ENCODE peak calls at places on chromosomes 6 and 20, in seven cellular contexts. Y is heart right ventricle, R is A673, E is lower lobe of right lung, H is uterus, I is cardiac muscle cell, U is A549. C is an unnamed sample.

GRCh38 chr20:48638546-48638945 is 189.3 kb downstream of the PREX1 start:
- DNase-seq in R (no peak), E (no peak), U (peak), I (no peak), Y (no peak), H (no peak), C (no peak)

GRCh38 chr6:158808442-158808833 is 10.7 kb downstream of the EZR start:
- DNase-seq in H (no peak), E (no peak), I (no peak), Y (no peak), R (no peak), U (no peak), C (no peak)

GRCh38 chr6:24205020-24205492 is 79.0 kb downstream of the NRSN1 start:
- DNase-seq in H (no peak), R (peak), I (peak), Y (no peak), U (peak), E (no peak), C (no peak)

GRCh38 chr6:15800821-15801617 is 138.2 kb upstream of the DTNBP1 start:
- DNase-seq in I (no peak), E (no peak), R (no peak), U (no peak), H (no peak), Y (no peak), C (no peak)

GRCh38 chr20:47125553-47126373 is 230.7 kb downstream of the ZMYND8 start:
- DNase-seq in H (no peak), U (no peak), Y (no peak), R (no peak), I (peak), E (no peak), C (peak)

GRCh38 chr20:52913650-52914387 is 58.3 kb upstream of the TSHZ2 start:
- DNase-seq in Y (no peak), U (no peak), H (no peak), I (no peak), E (no peak), R (no peak), C (no peak)

GRCh38 chr20:48006036-48006833 is 221.0 kb upstream of the SULF2 start:
- DNase-seq in Y (no peak), U (no peak), I (no peak), R (no peak), H (no peak), E (no peak), C (no peak)

GRCh38 chr6:161511455-161512159 is 237.7 kb upstream of the AGPAT4 start:
- DNase-seq in E (no peak), U (no peak), R (no peak), H (no peak), I (peak), Y (no peak), C (no peak)

GRCh38 chr6:16918586-16918985 is 157.3 kb upstream of the ATXN1 start:
- DNase-seq in I (no peak), H (peak), R (peak), E (no peak), U (peak), Y (no peak), C (no peak)

GRCh38 chr6:2000962-2001361 is 244.4 kb downstream of the GMDS start:
- DNase-seq in R (no peak), I (no peak), U (no peak), H (no peak), E (no peak), Y (no peak), C (no peak)

GRCh38 chr6:44667668-44668390 is 280.3 kb downstream of the CDC5L start:
- DNase-seq in R (no peak), I (peak), E (no peak), H (no peak), Y (no peak), U (peak), C (no peak)

GRCh38 chr6:110270166-110270565 is 88.0 kb downstream of the METTL24 start:
- DNase-seq in E (no peak), H (no peak), Y (no peak), I (no peak), U (no peak), R (no peak), C (no peak)

GRCh38 chr20:58867211-58867610 is 14.7 kb downstream of the GNAS start:
- DNase-seq in U (no peak), I (no peak), H (peak), Y (no peak), E (no peak), R (no peak), C (no peak)

GRCh38 chr20:52484438-52484837 is 292.9 kb upstream of the ZFP64 start:
- DNase-seq in E (no peak), H (no peak), R (peak), U (no peak), I (no peak), Y (no peak), C (peak)

GRCh38 chr6:81023007-81023582 is 729.4 kb downstream of the TENT5A start:
- DNase-seq in E (no peak), U (peak), H (no peak), R (peak), I (peak), Y (no peak), C (no peak)

GRCh38 chr6:33854572-33855030 is 50.8 kb upstream of the MLN start:
- DNase-seq in H (peak), Y (no peak), R (peak), E (no peak), I (no peak), U (no peak), C (no peak)

GRCh38 chr6:152748843-152749242 is 1.8 kb upstream of the VIP start:
- DNase-seq in U (peak), R (peak), H (no peak), Y (no peak), I (no peak), E (no peak), C (no peak)

GRCh38 chr6:36340341-36340670 is 3.6 kb upstream of the BNIP5 start:
- DNase-seq in H (no peak), I (no peak), U (no peak), Y (no peak), R (no peak), E (no peak), C (no peak)

GRCh38 chr6:38436726-38437465 is 202.8 kb downstream of the BTBD9 start:
- DNase-seq in H (no peak), Y (no peak), I (no peak), E (no peak), R (peak), U (peak), C (peak)

GRCh38 chr20:61965606-61966491 is 99.8 kb downstream of the TAF4 start:
- DNase-seq in R (no peak), H (no peak), E (no peak), Y (peak), I (no peak), U (no peak), C (no peak)

GRCh38 chr6:41648070-41648585 is 9.9 kb downstream of the MDFI start:
- DNase-seq in H (no peak), R (no peak), U (no peak), E (peak), I (no peak), Y (no peak), C (no peak)

GRCh38 chr6:163599136-163599535 is 184.6 kb downstream of the QKI start:
- DNase-seq in U (no peak), I (no peak), R (no peak), E (no peak), Y (no peak), H (no peak), C (no peak)

GRCh38 chr20:12112089-12112474 is 194.4 kb downstream of the BTBD3 start:
- DNase-seq in I (no peak), U (no peak), E (no peak), R (no peak), H (no peak), Y (no peak), C (no peak)

DNA sequence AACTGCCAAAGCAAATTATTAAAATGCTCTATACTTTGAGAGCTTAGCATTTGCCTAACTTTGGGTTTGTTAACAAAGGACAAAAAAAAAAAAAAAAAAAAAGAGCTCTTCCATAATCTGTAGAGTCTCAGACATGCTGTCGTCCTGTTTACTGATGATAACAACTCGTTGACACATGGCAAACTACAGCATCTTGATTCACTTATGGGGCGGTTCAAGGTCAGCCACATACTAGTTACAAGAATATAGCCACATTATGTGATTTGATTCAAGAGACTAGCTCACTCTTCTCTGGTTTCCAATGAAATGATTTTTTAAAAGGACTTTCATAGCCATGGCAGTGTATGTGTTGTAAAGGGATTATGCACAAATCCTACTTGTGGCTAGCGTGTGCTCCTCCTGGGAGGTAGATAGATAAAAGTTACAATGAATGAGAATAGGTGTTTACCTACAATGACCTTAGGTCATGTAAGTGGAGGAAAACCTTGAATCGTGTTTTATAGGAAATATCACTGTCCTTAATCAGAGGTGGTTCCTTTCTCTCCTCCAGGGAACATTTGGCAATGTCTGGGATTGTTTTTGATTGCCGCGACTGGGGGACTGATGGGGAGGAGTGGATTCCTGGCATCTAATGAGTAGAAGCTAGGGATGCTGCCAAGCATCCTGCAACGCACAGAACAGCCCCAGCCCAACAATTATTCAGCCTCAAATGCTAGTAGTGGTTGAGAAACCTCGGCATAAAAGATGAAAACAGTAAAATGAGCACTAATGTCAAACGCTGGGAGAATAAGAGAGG is 969.2 kb upstream of the SLC35B3 start:
- DNase-seq in U (no peak), I (no peak), R (no peak), E (no peak), Y (no peak), H (no peak), C (no peak)
- H3K27ac ChIP-seq in U (peak), I (no peak), R (no peak), E (no peak), Y (no peak), H (no peak), C (peak)

DNA sequence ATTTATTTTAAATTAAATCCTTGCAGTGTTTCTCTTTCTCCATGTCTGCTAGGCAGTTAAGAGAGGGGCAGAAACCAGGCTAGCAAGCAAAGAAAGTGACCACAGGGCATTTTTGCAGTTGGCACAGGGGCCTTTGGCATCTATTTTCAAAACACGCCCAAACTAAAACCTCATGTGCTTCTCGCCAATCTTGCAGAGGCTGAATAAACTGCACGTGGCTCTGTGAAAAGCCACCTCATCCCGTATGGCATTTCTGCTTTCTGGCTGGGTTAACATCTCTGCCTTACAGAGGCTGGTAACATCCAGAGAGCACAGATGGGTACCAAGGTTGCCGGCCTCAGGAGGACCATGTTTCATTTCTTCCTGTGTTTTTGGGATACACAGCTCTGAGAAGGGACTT is 54.6 kb downstream of the GJA10 start:
- DNase-seq in R (no peak), H (no peak), I (no peak), U (no peak), E (no peak), Y (no peak), C (no peak)
- H3K27ac ChIP-seq in R (no peak), H (no peak), I (no peak), U (no peak), E (no peak), Y (no peak), C (no peak)

DNA sequence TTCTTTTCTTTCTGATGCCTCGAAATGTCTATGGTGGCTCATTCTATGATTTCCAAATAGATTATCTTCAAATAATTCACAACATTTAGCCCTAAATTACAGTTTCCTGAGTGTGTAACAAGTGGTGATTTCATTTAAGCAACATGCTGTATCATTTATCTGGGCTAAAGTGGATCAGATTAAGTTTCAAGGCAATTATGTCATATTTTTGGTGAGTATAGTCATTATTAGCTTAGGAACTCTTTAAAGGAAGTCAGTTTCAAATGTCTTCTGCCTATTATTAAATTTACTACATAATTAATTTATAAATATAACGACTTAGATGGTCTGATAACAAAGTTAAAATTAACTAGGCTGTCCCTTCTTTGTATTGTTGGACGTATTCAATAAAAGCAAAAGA is 847.9 kb upstream of the FLRT3 start:
- DNase-seq in I (no peak), Y (no peak), U (no peak), R (no peak), E (no peak), H (no peak), C (no peak)
- H3K27ac ChIP-seq in I (no peak), Y (no peak), U (no peak), R (no peak), E (no peak), H (no peak), C (no peak)

DNA sequence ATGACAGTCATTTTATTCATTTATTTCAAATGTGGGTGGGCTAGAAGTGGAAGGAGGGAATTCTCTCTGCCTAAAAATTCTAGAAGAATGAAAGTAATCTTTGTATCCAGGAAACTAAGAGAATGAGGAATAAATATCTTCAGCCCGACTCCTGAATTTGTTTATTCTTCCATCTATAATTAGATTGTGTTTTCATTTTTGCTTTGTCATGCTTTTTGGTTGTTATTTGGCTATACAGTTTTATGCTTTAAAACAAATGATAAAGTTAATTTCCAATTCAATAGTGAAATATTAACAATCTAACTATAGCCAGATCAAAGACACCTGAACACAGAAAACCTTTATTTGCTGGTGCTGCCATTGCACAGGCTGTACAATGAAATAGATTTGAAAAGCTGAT is 521.3 kb downstream of the KIF16B start:
- DNase-seq in H (no peak), R (no peak), Y (no peak), U (no peak), I (no peak), E (no peak), C (no peak)
- H3K27ac ChIP-seq in H (no peak), R (no peak), Y (no peak), U (no peak), I (no peak), E (no peak), C (no peak)

GRCh38 chr20:15122613-15123012 is 785.2 kb upstream of the FLRT3 start:
- DNase-seq in Y (no peak), R (no peak), E (no peak), H (no peak), U (no peak), I (no peak), C (no peak)

DNA sequence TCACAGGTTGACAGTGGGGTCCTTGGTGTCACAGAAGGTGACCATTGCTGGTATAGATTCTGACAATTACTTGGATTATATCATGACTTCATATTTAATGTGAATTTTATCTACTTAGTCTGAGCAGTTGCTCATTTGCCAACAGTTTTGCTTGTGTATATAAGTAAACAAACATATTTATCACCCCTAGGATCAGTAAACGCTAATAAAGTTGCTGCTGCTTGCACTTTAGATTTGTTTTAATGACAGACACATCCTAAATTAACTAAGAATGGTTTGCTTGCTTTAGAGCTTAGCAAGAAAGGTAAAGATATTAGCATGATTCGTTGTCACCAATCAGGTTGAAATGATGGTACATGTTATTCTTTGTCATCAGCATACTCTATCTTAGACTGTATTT is 782.4 kb upstream of the FLRT3 start:
- DNase-seq in E (no peak), I (no peak), U (no peak), Y (no peak), H (no peak), R (no peak), C (no peak)
- H3K27ac ChIP-seq in E (no peak), I (no peak), U (no peak), Y (no peak), H (no peak), R (no peak), C (no peak)

DNA sequence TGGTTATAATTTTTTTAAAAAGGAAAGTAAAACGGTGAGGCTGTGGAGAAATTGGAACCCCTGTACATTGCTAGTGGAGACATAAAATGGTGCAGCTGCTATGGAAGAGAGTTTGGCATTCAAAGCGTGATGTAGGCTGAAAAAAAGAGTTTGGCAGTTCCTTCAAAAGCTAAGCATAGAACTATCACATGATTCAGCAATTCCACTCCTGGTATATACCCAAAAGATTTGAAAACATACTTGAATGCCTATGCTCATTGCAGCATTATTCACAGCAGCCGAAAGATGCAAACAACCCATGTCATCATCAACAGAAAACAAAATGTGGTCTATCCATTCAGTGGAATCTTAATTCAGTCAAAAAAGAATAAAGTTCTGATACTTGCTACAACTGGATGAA is 4.5 kb upstream of the SGK2 start:
- DNase-seq in H (no peak), I (no peak), R (no peak), Y (no peak), U (no peak), E (no peak), C (no peak)
- H3K27ac ChIP-seq in H (no peak), I (no peak), R (no peak), Y (no peak), U (no peak), E (no peak), C (no peak)

GRCh38 chr6:146913842-146914562 is 290.2 kb upstream of the STXBP5 start:
- DNase-seq in I (peak), E (peak), Y (peak), R (peak), U (peak), H (peak), C (peak)
- H3K27ac ChIP-seq in I (no peak), E (peak), Y (peak), R (peak), U (peak), H (peak), C (peak)

DNA sequence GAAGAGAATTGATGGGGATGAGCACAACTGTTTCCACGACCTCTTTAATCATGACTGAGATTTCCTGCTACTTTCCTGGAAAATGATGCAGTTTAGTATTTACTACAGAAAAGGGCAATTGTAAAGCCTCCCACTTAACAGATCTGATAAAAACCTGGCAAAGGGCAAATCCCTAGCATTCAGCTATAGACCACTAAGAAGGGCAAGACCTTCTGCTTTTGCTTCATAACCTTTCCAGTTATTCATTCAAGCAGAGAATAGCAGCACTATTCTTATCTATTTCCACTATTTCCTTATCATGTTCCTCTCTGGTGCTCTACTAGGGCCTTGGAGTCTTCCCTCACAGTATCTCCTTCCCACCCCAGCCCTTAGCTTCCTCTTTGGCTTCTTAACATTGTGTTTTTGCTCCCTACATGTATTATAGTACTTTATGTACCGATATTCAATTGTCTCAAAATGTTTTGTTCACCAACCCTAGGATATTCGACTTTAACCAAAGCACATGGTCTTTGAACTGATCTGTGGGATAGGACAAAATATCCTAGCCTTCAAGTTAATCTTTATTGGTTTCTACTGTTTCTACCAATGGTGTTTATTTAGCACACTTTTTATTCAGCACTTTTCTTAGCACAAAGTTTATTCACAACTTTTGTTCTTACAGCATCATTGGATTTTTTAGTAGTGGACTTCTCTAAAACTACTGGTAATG is 32.7 kb upstream of the MANEA start:
- DNase-seq in R (no peak), I (no peak), Y (no peak), E (no peak), H (no peak), U (no peak), C (no peak)
- H3K27ac ChIP-seq in R (no peak), I (no peak), Y (no peak), E (no peak), H (peak), U (no peak), C (no peak)